ENCODE peak calls at places on chromosomes 7 and 10, in five cellular contexts. H is neural crest cell, D is GM12865, G is progenitor cell of endocrine pancreas, K is pancreas. M is an unnamed sample.

GRCh38 chr7:111329367-111330234 is 232.7 kb downstream of the IMMP2L start:
- DNase-seq in H (no peak), D (peak; percentile 21), G (no peak), K (no peak), M (no peak)

GRCh38 chr10:73577788-73578187 is 13.4 kb downstream of the USP54 start:
- DNase-seq in H (no peak), D (no peak), G (no peak), K (no peak), M (no peak)

GRCh38 chr7:155203059-155203881 is 94.4 kb upstream of the INSIG1 start:
- DNase-seq in H (no peak), D (peak; percentile 55), G (no peak), K (no peak), M (no peak)

GRCh38 chr7:47269466-47269836 is 312.5 kb downstream of the TNS3 start:
- DNase-seq in H (no peak), D (no peak), G (no peak), K (no peak), M (no peak)

GRCh38 chr7:38311329-38311937 is 38.0 kb upstream of the TARP start:
- DNase-seq in H (no peak), D (no peak), G (no peak), K (peak; percentile 69), M (peak; percentile 68)

GRCh38 chr10:70695241-70696030 is 23.1 kb downstream of the ADAMTS14 start:
- DNase-seq in H (no peak), D (no peak), G (no peak), K (no peak), M (no peak)

GRCh38 chr10:133391249-133391635 is 2.7 kb upstream of the MTG1 start:
- DNase-seq in H (no peak), D (no peak), G (no peak), K (peak; percentile 38), M (no peak)

GRCh38 chr10:74008212-74008731 is 10.4 kb downstream of the VCL start:
- DNase-seq in H (no peak), D (peak; percentile 62), G (no peak), K (no peak), M (peak; percentile 50)

GRCh38 chr10:3150961-3151360 is 21.6 kb downstream of the PITRM1 start:
- DNase-seq in H (no peak), D (no peak), G (no peak), K (no peak), M (no peak)

GRCh38 chr10:105691811-105692210 is 1050.7 kb downstream of the SORCS3 start:
- DNase-seq in H (peak; percentile 11), D (peak; percentile 30), G (no peak), K (no peak), M (no peak)

GRCh38 chr10:71703577-71703976 is 16.0 kb downstream of the C10orf105 start:
- DNase-seq in H (no peak), D (no peak), G (no peak), K (no peak), M (no peak)

GRCh38 chr7:34747842-34748241 is 89.8 kb downstream of the NPSR1 start:
- DNase-seq in H (no peak), D (no peak), G (no peak), K (no peak), M (no peak)

GRCh38 chr7:101804087-101804631 is 13.3 kb upstream of the CUX1 start:
- DNase-seq in H (no peak), D (peak; percentile 6), G (no peak), K (peak; percentile 12), M (no peak)

GRCh38 chr7:138886501-138886917 is 88.5 kb upstream of the ATP6V0A4 start:
- DNase-seq in H (peak; percentile 45), D (peak; percentile 83), G (no peak), K (no peak), M (peak; percentile 76)

GRCh38 chr7:149706398-149706797 is 67.0 kb downstream of the ZNF467 start:
- DNase-seq in H (no peak), D (no peak), G (no peak), K (no peak), M (no peak)

GRCh38 chr10:62851449-62851848 is 35.3 kb upstream of the EGR2 start:
- DNase-seq in H (no peak), D (peak; percentile 58), G (no peak), K (no peak), M (no peak)
- TF ChIP-seq CTCF in H (peak; percentile 46), D (peak; percentile 33), G (peak; percentile 26), K (no peak), M (peak; percentile 23)

DNA sequence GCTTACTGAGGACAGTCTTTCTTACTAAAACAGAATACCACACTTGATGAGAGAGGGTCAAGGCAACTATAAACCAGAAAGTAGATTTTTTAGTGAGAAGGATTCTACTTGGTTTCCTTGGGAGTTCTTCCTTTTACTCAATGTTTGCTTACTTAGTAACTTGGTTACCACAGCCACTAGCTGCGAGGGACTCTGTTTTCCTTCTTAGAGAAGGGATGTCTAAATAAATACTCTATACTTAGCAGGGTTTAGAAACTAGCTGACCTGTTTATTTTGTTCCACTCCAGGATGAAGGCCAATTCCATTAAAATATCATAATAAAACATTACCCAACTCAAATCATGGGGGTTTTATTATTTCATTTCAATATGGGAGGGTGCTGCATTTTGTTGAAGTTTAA is 87.3 kb downstream of the PPP1R3A start:
- DNase-seq in H (no peak), D (no peak), G (no peak), K (no peak), M (no peak)
- TF ChIP-seq CTCF in H (no peak), D (no peak), G (no peak), K (no peak), M (no peak)

DNA sequence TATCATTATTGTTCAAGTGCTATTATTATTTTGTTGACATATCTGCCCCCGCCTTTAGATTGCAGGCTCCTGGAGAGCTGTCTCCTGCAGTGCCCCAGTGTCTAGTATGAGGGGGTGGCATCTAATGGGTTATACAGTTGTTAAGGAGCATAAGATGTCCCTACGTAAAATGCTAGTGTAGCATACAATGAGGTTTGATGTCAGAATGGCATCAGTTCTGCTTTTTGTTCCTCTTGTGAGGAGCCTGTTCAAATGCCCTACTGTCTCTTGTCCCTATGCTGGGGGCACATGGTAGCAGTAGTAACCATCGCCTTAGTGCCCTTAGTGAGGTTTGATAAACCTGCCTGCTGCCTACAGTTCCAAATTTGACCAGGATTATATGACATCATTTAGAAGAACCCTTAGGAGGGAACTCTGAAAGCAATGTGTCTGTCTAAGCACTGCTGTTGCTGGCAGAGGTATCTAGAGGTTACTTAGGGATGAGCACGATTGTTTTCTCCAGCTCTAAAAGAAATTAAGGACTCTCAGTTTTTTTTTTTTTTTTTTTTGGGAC is 9.7 kb downstream of the CREM start:
- DNase-seq in H (no peak), D (peak; percentile 69), G (no peak), K (no peak), M (peak; percentile 34)
- TF ChIP-seq CTCF in H (no peak), D (no peak), G (no peak), K (no peak), M (no peak)

GRCh38 chr10:129971381-129972144 is 7.5 kb upstream of the EBF3 start:
- DNase-seq in H (no peak), D (peak; percentile 39), G (peak; percentile 53), K (peak; percentile 85), M (peak; percentile 80)
- TF ChIP-seq CTCF in H (peak; percentile 67), D (peak; percentile 43), G (peak; percentile 62), K (peak; percentile 11), M (peak; percentile 54)

GRCh38 chr10:130363899-130364298 is 227.7 kb downstream of the GLRX3 start:
- DNase-seq in H (no peak), D (no peak), G (no peak), K (no peak), M (no peak)
- TF ChIP-seq CTCF in H (no peak), D (no peak), G (no peak), K (no peak), M (no peak)

GRCh38 chr7:105931179-105931578 is 31.9 kb upstream of the CDHR3 start:
- DNase-seq in H (no peak), D (no peak), G (no peak), K (no peak), M (no peak)

GRCh38 chr7:105937411-105937810 is 25.7 kb upstream of the CDHR3 start:
- DNase-seq in H (no peak), D (no peak), G (no peak), K (no peak), M (no peak)

GRCh38 chr7:105935250-105935649 is 27.8 kb upstream of the CDHR3 start:
- DNase-seq in H (no peak), D (no peak), G (no peak), K (no peak), M (no peak)

GRCh38 chr7:105934577-105935185 is 28.4 kb upstream of the CDHR3 start:
- DNase-seq in H (no peak), D (peak; percentile 40), G (peak; percentile 18), K (no peak), M (no peak)

GRCh38 chr7:105932835-105933477 is 30.1 kb upstream of the CDHR3 start:
- DNase-seq in H (no peak), D (no peak), G (no peak), K (no peak), M (no peak)
- TF ChIP-seq CTCF in H (no peak), D (no peak), G (no peak), K (no peak), M (no peak)

DNA sequence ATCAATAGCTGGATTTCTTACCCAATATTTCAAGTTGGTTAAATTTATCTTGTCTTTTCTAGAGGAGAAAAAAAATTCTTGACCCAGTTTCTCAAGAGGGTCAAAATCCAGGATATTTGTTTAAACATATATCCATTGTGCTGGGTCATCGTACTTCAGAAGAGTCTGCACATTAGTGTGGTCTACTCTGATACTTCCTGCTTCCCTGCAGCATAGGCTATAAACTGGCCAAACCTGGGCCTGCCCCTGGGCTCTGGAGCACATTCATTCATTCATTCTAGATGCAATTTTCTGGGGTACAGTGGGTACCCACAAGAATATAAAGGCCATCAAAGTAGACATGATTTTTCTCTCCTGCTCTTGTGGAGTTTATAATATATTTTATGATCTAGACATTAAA is 142.1 kb upstream of the WNT16 start:
- DNase-seq in H (no peak), D (no peak), G (no peak), K (no peak), M (no peak)
- TF ChIP-seq CTCF in H (no peak), D (no peak), G (no peak), K (no peak), M (no peak)

GRCh38 chr7:133869556-133869955 is 257.6 kb upstream of the LRGUK start:
- DNase-seq in H (no peak), D (no peak), G (no peak), K (no peak), M (no peak)

GRCh38 chr7:133871757-133872156 is 255.4 kb upstream of the LRGUK start:
- DNase-seq in H (no peak), D (no peak), G (no peak), K (no peak), M (no peak)

GRCh38 chr7:133873631-133874030 is 253.5 kb upstream of the LRGUK start:
- DNase-seq in H (no peak), D (no peak), G (no peak), K (no peak), M (no peak)

GRCh38 chr7:133873187-133873586 is 254.0 kb upstream of the LRGUK start:
- DNase-seq in H (no peak), D (no peak), G (no peak), K (no peak), M (no peak)
- TF ChIP-seq CTCF in H (no peak), D (no peak), G (no peak), K (no peak), M (no peak)

GRCh38 chr10:80472234-80473095 is 18.4 kb downstream of the TSPAN14 start:
- DNase-seq in H (no peak), D (peak; percentile 89), G (no peak), K (no peak), M (peak; percentile 76)
- TF ChIP-seq CTCF in H (no peak), D (no peak), G (no peak), K (no peak), M (no peak)

M was measured in GM10248.